ENCODE peak calls at places on chromosomes 12 and 14, in eight cellular contexts. V is GOT3, A is astrocyte of the hippocampus, M is germinal center, H is spleen, E is uterus, Q is endothelial cell, K is HuH-7. G is an unnamed sample.

GRCh38 chr14:100417466-100417865 is 94.3 kb downstream of the SLC25A47 start:
- DNase-seq in V (peak), A (peak), M (no peak), H (peak), E (no peak), Q (peak), K (peak), G (peak)

GRCh38 chr14:74531467-74531866 is 37.9 kb downstream of the ISCA2 start:
- DNase-seq in V (no peak), A (peak), M (no peak), H (no peak), E (no peak), Q (no peak), K (peak), G (peak)

GRCh38 chr12:115667116-115667515 is 610.4 kb downstream of the MED13L start:
- DNase-seq in V (no peak), A (no peak), M (no peak), H (no peak), E (no peak), Q (no peak), K (no peak), G (peak)

GRCh38 chr12:53265783-53266182 is 2.3 kb upstream of the ESPL1 start:
- DNase-seq in V (no peak), A (no peak), M (no peak), H (no peak), E (no peak), Q (no peak), K (no peak), G (no peak)

GRCh38 chr12:66388512-66388911 is 86.2 kb downstream of the HELB start:
- DNase-seq in V (no peak), A (no peak), M (no peak), H (no peak), E (no peak), Q (no peak), K (no peak), G (no peak)

GRCh38 chr12:65646127-65646643 is 178.1 kb upstream of the HMGA2 start:
- DNase-seq in V (no peak), A (no peak), M (no peak), H (no peak), E (no peak), Q (no peak), K (no peak), G (no peak)

GRCh38 chr14:52650774-52651173 is 44.6 kb downstream of the ERO1A start:
- DNase-seq in V (no peak), A (no peak), M (no peak), H (no peak), E (no peak), Q (no peak), K (peak), G (peak)

GRCh38 chr14:56896231-56896630 is 86.0 kb upstream of the OTX2 start:
- DNase-seq in V (no peak), A (no peak), M (no peak), H (no peak), E (no peak), Q (no peak), K (no peak), G (no peak)

G was measured in AG10803.